ENCODE peak calls at places on chromosomes 13 and 19, in ten cellular contexts. E, T, K, B, D, P, Y, V, S and F are unnamed samples.

GRCh38 chr19:41882568-41883462 is at the start of gene ARHGEF1:
- DNase-seq in E (peak), T (peak), K (no peak), B (peak), D (peak), P (peak), Y (no peak), V (no peak), S (no peak), F (no peak)

GRCh38 chr19:7670150-7670784 is 1.4 kb downstream of the RETN start:
- DNase-seq in E (no peak), T (no peak), K (no peak), B (no peak), D (no peak), P (no peak), Y (no peak), V (peak), S (no peak), F (no peak)

GRCh38 chr13:97559981-97560380 is 126.0 kb downstream of the RAP2A start:
- DNase-seq in E (no peak), T (no peak), K (no peak), B (no peak), D (no peak), P (no peak), Y (no peak), V (no peak), S (no peak), F (no peak)

GRCh38 chr13:107066355-107066754 is 498.4 kb upstream of the ARGLU1 start:
- DNase-seq in E (no peak), T (no peak), K (no peak), B (no peak), D (no peak), P (no peak), Y (no peak), V (no peak), S (no peak), F (no peak)

GRCh38 chr13:92842145-92842544 is 384.5 kb upstream of the GPC6 start:
- DNase-seq in E (no peak), T (no peak), K (no peak), B (no peak), D (peak), P (peak), Y (no peak), V (no peak), S (peak), F (no peak)

GRCh38 chr13:99419591-99420243 is 81.6 kb upstream of the TM9SF2 start:
- DNase-seq in E (peak), T (peak), K (no peak), B (no peak), D (no peak), P (no peak), Y (no peak), V (no peak), S (no peak), F (no peak)

GRCh38 chr13:106003651-106004050 is 531.8 kb downstream of the EFNB2 start:
- DNase-seq in E (no peak), T (no peak), K (no peak), B (no peak), D (no peak), P (no peak), Y (no peak), V (no peak), S (no peak), F (no peak)

GRCh38 chr19:49133621-49134454 is 14.5 kb downstream of the PPFIA3 start:
- DNase-seq in E (peak), T (no peak), K (no peak), B (peak), D (peak), P (no peak), Y (peak), V (no peak), S (peak), F (no peak)

GRCh38 chr19:41753159-41753558 is 2.2 kb upstream of the CEACAM6 start:
- DNase-seq in E (no peak), T (peak), K (peak), B (peak), D (no peak), P (peak), Y (peak), V (no peak), S (peak), F (peak)

GRCh38 chr19:5001547-5002131 is 32.7 kb downstream of the KDM4B start:
- DNase-seq in E (no peak), T (no peak), K (peak), B (no peak), D (peak), P (peak), Y (peak), V (no peak), S (peak), F (no peak)

GRCh38 chr13:104011505-104012270 is 945.5 kb upstream of the SLC10A2 start:
- DNase-seq in E (no peak), T (no peak), K (no peak), B (no peak), D (peak), P (no peak), Y (no peak), V (no peak), S (no peak), F (peak)

GRCh38 chr19:17237747-17238706 is 7.7 kb downstream of the NR2F6 start:
- DNase-seq in E (no peak), T (no peak), K (no peak), B (no peak), D (no peak), P (no peak), Y (no peak), V (no peak), S (no peak), F (no peak)

GRCh38 chr19:2271516-2272103 is 10.4 kb downstream of the PEAK3 start:
- DNase-seq in E (peak), T (no peak), K (no peak), B (no peak), D (peak), P (no peak), Y (no peak), V (no peak), S (peak), F (no peak)

GRCh38 chr13:45398862-45399261 is 19.3 kb downstream of the SLC25A30 start:
- DNase-seq in E (no peak), T (no peak), K (no peak), B (no peak), D (no peak), P (no peak), Y (no peak), V (no peak), S (no peak), F (no peak)